ENCODE peak calls at places on chromosomes 7 and 10, in nine cellular contexts. J is activated T-cell treated with anti-CD3 and anti-CD28 coated beads, Interleukin-2, amount 50 U/mL, for 72 hours; D is KG1; W is naive thymus-derived CD8-positive, alpha-beta T cell; S is NAMALWA; N is anterior cingulate cortex; F is NCI-H2029; V is iris pigment epithelial cell; H is non-pigmented ciliary epithelial cell. Z is an unnamed sample.

GRCh38 chr7:116395125-116395791 is 104.3 kb upstream of the CAV2 start:
- DNase-seq in F (no peak), S (no peak), W (no peak), V (peak), H (peak), N (no peak), J (no peak), D (no peak), Z (peak)

GRCh38 chr7:20795361-20795760 is 8.7 kb upstream of the SP8 start:
- DNase-seq in J (no peak), F (no peak), V (no peak), H (no peak), N (no peak), W (no peak), S (no peak), D (no peak), Z (no peak)

GRCh38 chr7:77885155-77885554 is 86.6 kb downstream of the PHTF2 start:
- DNase-seq in D (no peak), N (no peak), J (no peak), H (no peak), V (no peak), S (no peak), W (no peak), F (no peak), Z (no peak)

GRCh38 chr10:133010095-133010837 is 67.9 kb upstream of the CFAP46 start:
- DNase-seq in V (no peak), H (no peak), J (no peak), W (no peak), D (no peak), F (no peak), S (no peak), N (no peak), Z (no peak)

GRCh38 chr7:96407427-96407826 is 85.5 kb upstream of the SLC25A13 start:
- DNase-seq in D (no peak), J (no peak), W (no peak), N (no peak), V (peak), F (no peak), S (no peak), H (peak), Z (peak)

GRCh38 chr7:30905078-30906012 is 6.3 kb upstream of the AQP1 start:
- DNase-seq in D (no peak), W (no peak), V (no peak), F (no peak), J (no peak), S (no peak), H (no peak), N (no peak), Z (no peak)

GRCh38 chr7:20647051-20647450 is 31.6 kb downstream of the ABCB5 start:
- DNase-seq in V (peak), J (no peak), D (no peak), H (no peak), S (no peak), F (no peak), N (no peak), W (no peak), Z (peak)

GRCh38 chr10:84613336-84614021 is 285.1 kb downstream of the CCSER2 start:
- DNase-seq in H (no peak), J (no peak), F (peak), S (peak), D (peak), V (peak), W (no peak), N (peak), Z (peak)

GRCh38 chr7:151704969-151705743 is 171.8 kb downstream of the PRKAG2 start:
- DNase-seq in F (no peak), V (no peak), N (no peak), W (no peak), S (no peak), J (no peak), D (no peak), H (no peak), Z (no peak)

GRCh38 chr7:16265863-16266458 is 155.4 kb downstream of the CRPPA start:
- DNase-seq in V (no peak), D (no peak), F (no peak), W (no peak), J (no peak), H (no peak), S (no peak), N (no peak), Z (no peak)

GRCh38 chr10:130025811-130026510 is 61.9 kb upstream of the EBF3 start:
- DNase-seq in N (no peak), F (no peak), S (no peak), D (no peak), J (no peak), W (no peak), H (no peak), V (no peak), Z (no peak)

GRCh38 chr10:103767756-103768155 is 87.6 kb downstream of the SH3PXD2A start:
- DNase-seq in N (no peak), F (no peak), S (no peak), V (no peak), J (no peak), W (peak), D (no peak), H (no peak), Z (no peak)

GRCh38 chr10:71613303-71613777 is 106.2 kb downstream of the C10orf105 start:
- DNase-seq in D (no peak), F (no peak), V (no peak), W (no peak), S (no peak), J (no peak), H (no peak), N (no peak), Z (peak)

GRCh38 chr10:4470231-4470840 is 355.7 kb upstream of the AKR1E2 start:
- DNase-seq in W (no peak), S (no peak), D (no peak), H (peak), J (no peak), F (no peak), V (peak), N (no peak), Z (peak)

GRCh38 chr10:22760025-22760424 is 45.6 kb upstream of the PIP4K2A start:
- DNase-seq in S (no peak), W (no peak), N (no peak), H (no peak), D (no peak), F (no peak), V (no peak), J (no peak), Z (no peak)

GRCh38 chr7:2947381-2947780 is 96.3 kb downstream of the CARD11 start:
- DNase-seq in H (no peak), F (no peak), N (no peak), J (no peak), W (peak), D (no peak), V (no peak), S (no peak), Z (no peak)